ENCODE peak calls at places on chromosomes 5 and 9, in five cellular contexts. Y is body of pancreas; F is upper lobe of left lung; I is heart right ventricle; M is CD8-positive, alpha-beta T cell. E is an unnamed sample. For H3K9me3 and H3K4me1, the result is how much of the 10 kb centered on the place peaks cover.

GRCh38 chr5:16727937-16728336 is 111.1 kb upstream of the RETREG1 start:
- DNase-seq in Y (peak), F (no peak), I (peak), M (no peak), E (no peak)

GRCh38 chr5:143874312-143874711 is 62.4 kb downstream of the HMHB1 start:
- DNase-seq in Y (no peak), F (no peak), I (no peak), M (no peak), E (no peak)

GRCh38 chr5:179400020-179400419 is 54.8 kb upstream of the ADAMTS2 start:
- DNase-seq in Y (no peak), F (no peak), I (no peak), M (no peak), E (no peak)

GRCh38 chr5:179239256-179240135 is 105.8 kb downstream of the ADAMTS2 start:
- DNase-seq in Y (no peak), F (no peak), I (no peak), M (no peak), E (no peak)

GRCh38 chr9:97985058-97985861 is 2.1 kb downstream of the ANP32B start:
- DNase-seq in Y (no peak), F (no peak), I (no peak), M (peak), E (no peak)

GRCh38 chr5:60943624-60944023 is 1.2 kb downstream of the ERCC8 start:
- DNase-seq in Y (no peak), F (no peak), I (no peak), M (no peak), E (no peak)

GRCh38 chr9:104968025-104968982 is 40.3 kb upstream of the ABCA1 start:
- DNase-seq in Y (peak), F (peak), I (peak), M (peak), E (peak)

GRCh38 chr5:42250-42649 is 49.7 kb upstream of the PLEKHG4B start:
- DNase-seq in Y (peak), F (no peak), I (no peak), M (no peak), E (no peak)

GRCh38 chr5:38347040-38347763 is 88.8 kb downstream of the EGFLAM start:
- DNase-seq in Y (no peak), F (no peak), I (no peak), M (no peak), E (no peak)

GRCh38 chr5:132076983-132077382 is 3.4 kb downstream of the CSF2 start:
- DNase-seq in Y (no peak), F (no peak), I (no peak), M (no peak), E (no peak)

DNA sequence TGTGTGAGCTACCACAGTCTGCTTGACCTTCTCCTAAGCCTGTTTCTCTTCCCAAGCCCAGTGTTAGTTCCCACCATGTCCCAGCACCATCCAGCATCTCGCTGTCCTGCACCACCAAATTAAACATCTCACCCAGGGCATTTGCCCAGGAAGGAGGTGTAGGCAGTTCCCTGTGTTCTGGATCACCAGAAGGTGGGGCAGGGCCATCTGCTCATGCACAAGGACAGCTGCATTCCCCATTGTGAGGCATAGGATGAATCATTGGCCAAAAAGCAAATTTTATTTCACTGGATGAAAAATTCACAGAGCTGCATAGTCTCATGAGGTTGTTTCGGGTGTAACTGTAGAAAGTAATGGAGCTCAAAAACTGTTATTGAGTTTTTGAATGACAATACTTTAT is 89.5 kb upstream of the GRIA1 start:
- DNase-seq in Y (no peak), F (no peak), I (no peak), M (no peak), E (no peak)
- TF ChIP-seq CTCF in Y (no peak), F (no peak), I (no peak), M (no peak), E (no peak)

GRCh38 chr9:135280666-135281065 is 193.2 kb downstream of the OLFM1 start:
- DNase-seq in Y (no peak), F (no peak), I (no peak), M (no peak), E (no peak)
- H3K9me3 ChIP-seq in Y (under half), F (under half), I (under half), M (under half), E (under half)

GRCh38 chr5:59253625-59254024 is 639.9 kb downstream of the PDE4D start:
- DNase-seq in Y (no peak), F (no peak), I (no peak), M (no peak), E (no peak)

GRCh38 chr5:59251627-59252026 is 641.9 kb downstream of the PDE4D start:
- DNase-seq in Y (no peak), F (no peak), I (no peak), M (no peak), E (no peak)

GRCh38 chr5:59246470-59247250 is 646.9 kb downstream of the PDE4D start:
- DNase-seq in Y (no peak), F (no peak), I (no peak), M (no peak), E (no peak)

GRCh38 chr5:59249726-59250125 is 643.8 kb downstream of the PDE4D start:
- DNase-seq in Y (no peak), F (no peak), I (no peak), M (no peak), E (no peak)

GRCh38 chr5:59249160-59249559 is 644.4 kb downstream of the PDE4D start:
- DNase-seq in Y (no peak), F (no peak), I (no peak), M (no peak), E (no peak)
- H3K4me1 ChIP-seq in Y (under half), F (under half), I (under half), M (under half), E (under half)

DNA sequence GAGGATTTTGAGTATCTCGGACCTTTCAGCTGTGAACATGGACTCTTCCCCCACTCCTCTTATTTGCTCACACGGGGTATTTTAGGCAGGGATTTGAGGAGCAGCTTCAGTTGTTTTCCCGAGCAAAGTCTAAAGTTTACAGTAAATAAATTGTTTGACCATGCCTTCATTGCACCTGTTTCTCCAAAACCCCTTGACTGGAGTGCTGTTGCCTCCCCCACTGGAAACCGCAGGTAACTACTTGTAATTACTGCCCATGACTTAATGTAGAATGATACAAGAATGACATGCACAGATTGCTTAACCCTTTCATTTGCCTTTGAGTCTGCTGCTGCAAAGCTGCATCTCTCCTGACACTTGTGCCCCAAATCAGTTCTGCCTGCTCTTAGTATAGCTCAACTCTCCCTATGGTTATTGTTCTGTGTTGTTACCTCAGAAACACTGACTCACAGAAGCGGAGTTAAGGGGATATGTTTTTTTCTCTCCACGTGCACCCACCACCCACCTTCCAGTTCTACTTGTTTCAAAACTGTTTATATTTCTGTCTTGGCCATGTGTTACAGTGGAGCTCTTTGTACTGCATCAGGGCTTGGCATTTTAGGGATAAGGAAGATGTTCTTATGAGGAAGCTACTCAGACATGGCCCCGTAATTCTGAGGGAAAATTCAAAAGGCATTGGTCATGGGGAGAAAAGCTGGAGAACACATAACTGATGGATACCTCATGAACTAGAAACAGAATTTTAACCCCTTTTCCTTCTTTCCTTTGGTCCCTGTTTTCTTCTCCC is 2.2 kb downstream of the ADRB2 start:
- DNase-seq in Y (no peak), F (no peak), I (no peak), M (no peak), E (no peak)
- TF ChIP-seq CTCF in Y (no peak), F (no peak), I (peak), M (no peak), E (no peak)

DNA sequence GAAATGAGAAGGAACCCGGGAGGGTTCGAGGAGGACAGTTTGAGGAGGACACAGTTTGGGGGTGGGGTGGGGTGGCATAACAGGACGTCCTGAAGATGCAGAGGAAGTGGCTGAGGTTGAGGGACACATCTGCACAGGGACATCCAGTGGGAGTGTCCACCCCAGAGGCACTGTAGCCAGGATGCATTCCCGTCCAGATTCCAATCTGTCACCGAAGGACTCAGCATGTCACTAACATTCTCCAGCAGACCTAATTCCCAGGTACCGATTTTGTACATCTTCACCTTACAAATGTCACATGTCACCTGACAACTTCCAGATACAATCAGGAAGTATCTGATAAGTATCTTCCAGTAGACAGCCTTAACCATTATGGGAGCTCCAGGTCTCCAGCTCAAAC is 42.6 kb downstream of the EPB41L4B start:
- DNase-seq in Y (no peak), F (no peak), I (no peak), M (no peak), E (no peak)
- H3K9me3 ChIP-seq in Y (under half), F (under half), I (under half), M (under half), E (under half)

GRCh38 chr5:74638776-74639537 is 1.6 kb downstream of the ENC1 start:
- DNase-seq in Y (no peak), F (no peak), I (no peak), M (no peak), E (no peak)
- H3K4me1 ChIP-seq in Y (under half), F (under half), I (under half), M (under half), E (under half)

GRCh38 chr5:173320259-173320658 is 8.0 kb downstream of the STC2 start:
- DNase-seq in Y (peak), F (no peak), I (peak), M (no peak), E (peak)
- TF ChIP-seq CTCF in Y (no peak), F (no peak), I (peak), M (no peak), E (no peak)

GRCh38 chr5:3026099-3026498 is 274.6 kb upstream of the IRX2 start:
- DNase-seq in Y (no peak), F (peak), I (no peak), M (no peak), E (no peak)

GRCh38 chr5:3025392-3025791 is 273.9 kb upstream of the IRX2 start:
- DNase-seq in Y (no peak), F (no peak), I (no peak), M (no peak), E (no peak)

GRCh38 chr5:3024126-3024525 is 272.6 kb upstream of the IRX2 start:
- DNase-seq in Y (no peak), F (no peak), I (no peak), M (no peak), E (no peak)

GRCh38 chr5:3024541-3024940 is 273.1 kb upstream of the IRX2 start:
- DNase-seq in Y (no peak), F (peak), I (no peak), M (no peak), E (no peak)

DNA sequence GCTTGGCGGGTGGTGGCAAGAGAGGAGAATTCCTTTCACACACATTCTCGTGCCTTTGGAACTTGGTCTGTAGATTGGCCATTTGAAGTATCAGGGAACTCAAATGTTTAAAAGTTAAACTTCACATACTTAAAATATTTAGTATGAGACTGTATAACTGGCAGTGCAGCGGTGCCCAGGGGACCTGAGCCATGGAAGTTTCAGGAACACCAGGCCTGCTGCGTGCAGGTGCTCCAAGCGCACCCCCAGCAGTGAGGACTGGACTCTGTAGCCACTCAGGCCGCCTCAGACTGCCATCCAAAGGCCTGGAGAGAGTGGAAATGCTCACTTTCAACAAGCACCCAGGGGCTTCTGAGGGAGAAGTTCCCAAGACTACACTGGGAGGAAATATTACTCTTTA is 273.5 kb upstream of the IRX2 start:
- DNase-seq in Y (no peak), F (no peak), I (no peak), M (no peak), E (no peak)
- H3K9me3 ChIP-seq in Y (under half), F (under half), I (under half), M (under half), E (under half)

GRCh38 chr5:141840826-141841360 is 37.3 kb downstream of the PCDH1 start:
- DNase-seq in Y (no peak), F (no peak), I (no peak), M (no peak), E (no peak)

GRCh38 chr5:141841376-141841775 is 36.8 kb downstream of the PCDH1 start:
- DNase-seq in Y (peak), F (peak), I (no peak), M (no peak), E (no peak)

GRCh38 chr5:141839015-141839513 is 39.1 kb downstream of the PCDH1 start:
- DNase-seq in Y (no peak), F (peak), I (peak), M (no peak), E (no peak)

GRCh38 chr5:141841781-141842180 is 36.4 kb downstream of the PCDH1 start:
- DNase-seq in Y (peak), F (peak), I (no peak), M (no peak), E (no peak)

DNA sequence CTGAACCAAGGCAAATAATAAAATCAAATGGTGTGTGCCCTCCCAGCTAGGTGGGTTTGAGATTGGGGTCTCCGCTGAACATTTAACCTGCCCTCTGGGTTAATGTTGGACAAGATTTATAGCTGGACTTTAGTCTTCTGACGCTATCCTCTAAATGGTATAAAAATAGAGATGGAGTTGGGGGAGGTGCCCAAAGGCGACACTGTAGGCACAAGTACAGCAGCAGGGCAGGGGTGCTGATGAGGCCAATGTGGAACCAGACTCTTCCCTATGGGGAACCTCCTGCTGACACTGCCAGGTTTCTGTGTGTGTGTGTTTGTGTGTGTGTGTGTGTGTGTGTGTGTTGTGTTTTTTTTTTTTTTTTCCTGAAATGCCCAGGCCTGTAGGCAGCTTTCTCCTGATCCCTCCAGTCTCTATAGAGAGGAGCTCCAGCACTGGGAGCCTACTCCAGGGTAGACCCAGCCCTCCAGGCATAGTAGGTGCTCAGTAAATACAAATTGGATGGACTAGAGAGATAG is 37.9 kb downstream of the PCDH1 start:
- DNase-seq in Y (no peak), F (no peak), I (no peak), M (no peak), E (no peak)
- H3K4me1 ChIP-seq in Y (under half), F (half or more), I (half or more), M (under half), E (under half)